ENCODE peak calls at places on chromosomes 6 and 20, in six cellular contexts. U is neural progenitor cell, D is cardiac muscle cell, N is fibroblast of the aortic adventitia, C is body of pancreas, B is uterus. V is an unnamed sample.

GRCh38 chr6:125307964-125308615 is 6.3 kb upstream of the HDDC2 start:
- DNase-seq in U (no peak), D (no peak), N (no peak), C (no peak), B (no peak), V (no peak)

GRCh38 chr6:53673138-53673801 is 7.7 kb upstream of the KLHL31 start:
- DNase-seq in U (no peak), D (peak; percentile 80), N (peak; percentile 62), C (no peak), B (no peak), V (no peak)

GRCh38 chr6:167588181-167588919 is 238.4 kb upstream of the AFDN start:
- DNase-seq in U (no peak), D (no peak), N (no peak), C (no peak), B (no peak), V (no peak)

GRCh38 chr6:48378874-48379407 is 267.9 kb upstream of the PTCHD4 start:
- DNase-seq in U (no peak), D (no peak), N (no peak), C (no peak), B (no peak), V (no peak)

GRCh38 chr6:141758430-141758829 is 374.3 kb upstream of the GJE1 start:
- DNase-seq in U (no peak), D (no peak), N (no peak), C (no peak), B (no peak), V (no peak)

GRCh38 chr6:50823130-50823920 is 4.7 kb downstream of the TFAP2B start:
- DNase-seq in U (no peak), D (no peak), N (no peak), C (no peak), B (no peak), V (no peak)

GRCh38 chr6:137309078-137309762 is 90.0 kb upstream of the IFNGR1 start:
- DNase-seq in U (no peak), D (peak; percentile 77), N (peak; percentile 49), C (peak; percentile 85), B (peak; percentile 31), V (no peak)

GRCh38 chr6:43468748-43469681 is 8.4 kb upstream of the TJAP1 start:
- DNase-seq in U (peak; percentile 58), D (no peak), N (no peak), C (no peak), B (no peak), V (no peak)

GRCh38 chr6:3026811-3027626 is 27.3 kb downstream of the NQO2 start:
- DNase-seq in U (peak; percentile 28), D (peak; percentile 21), N (peak; percentile 37), C (no peak), B (no peak), V (no peak)

GRCh38 chr6:4157506-4157905 is 22.1 kb upstream of the ECI2 start:
- DNase-seq in U (no peak), D (no peak), N (no peak), C (no peak), B (no peak), V (no peak)

GRCh38 chr6:97712751-97713150 is 429.7 kb upstream of the MMS22L start:
- DNase-seq in U (no peak), D (no peak), N (no peak), C (no peak), B (no peak), V (no peak)

GRCh38 chr6:82085701-82086100 is 161.8 kb downstream of the IBTK start:
- DNase-seq in U (peak; percentile 16), D (no peak), N (no peak), C (no peak), B (no peak), V (no peak)

GRCh38 chr20:13223731-13224130 is 2.7 kb downstream of the ISM1 start:
- DNase-seq in U (no peak), D (no peak), N (no peak), C (no peak), B (no peak), V (no peak)

GRCh38 chr6:79543886-79544285 is 6.7 kb upstream of the LCA5 start:
- DNase-seq in U (no peak), D (no peak), N (no peak), C (no peak), B (no peak), V (no peak)

GRCh38 chr6:79543411-79543810 is 6.2 kb upstream of the LCA5 start:
- DNase-seq in U (no peak), D (no peak), N (no peak), C (no peak), B (no peak), V (no peak)

GRCh38 chr6:79546186-79546585 is 9.0 kb upstream of the LCA5 start:
- DNase-seq in U (no peak), D (peak; percentile 43), N (peak; percentile 29), C (no peak), B (peak; percentile 41), V (no peak)

GRCh38 chr6:79544299-79544927 is 7.2 kb upstream of the LCA5 start:
- DNase-seq in U (no peak), D (peak; percentile 80), N (peak; percentile 58), C (no peak), B (no peak), V (no peak)

DNA sequence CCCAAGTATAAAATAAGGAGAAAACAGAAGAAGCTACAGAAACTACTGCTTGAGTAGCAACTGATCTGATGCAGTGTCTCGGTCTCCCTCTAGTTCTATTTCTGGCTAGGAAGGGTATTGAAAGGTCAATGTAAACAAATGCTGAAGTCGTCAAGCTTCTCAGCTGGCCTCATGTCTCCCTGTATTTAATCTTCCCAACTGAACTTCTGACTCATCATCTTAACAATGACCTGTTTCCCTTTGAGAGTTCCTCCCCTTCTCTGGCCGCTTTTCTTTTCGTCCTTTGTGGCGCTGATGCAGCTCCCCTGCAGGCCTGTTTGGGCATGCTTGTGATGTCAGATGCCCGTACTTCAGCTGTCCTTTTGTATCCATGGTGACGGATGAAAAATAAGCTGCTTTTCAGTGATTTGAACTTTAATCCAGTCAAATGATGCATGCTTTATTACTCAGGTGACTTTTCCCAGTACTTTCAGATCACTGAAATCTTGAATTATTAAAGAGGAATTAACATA is 7.8 kb upstream of the LCA5 start:
- DNase-seq in U (peak; percentile 86), D (peak; percentile 99), N (peak; percentile 97), C (peak; percentile 39), B (peak; percentile 74), V (peak; percentile 54)
- H3K4me3 ChIP-seq in U (peak overlapping the region; percentile 11), D (peak overlapping the region; percentile 10), N (no peak overlapping the region), C (no peak overlapping the region), B (no peak overlapping the region), V (peak overlapping the region; percentile 55)

GRCh38 chr20:33160681-33161080 is 7.3 kb upstream of the BPIFA2 start:
- DNase-seq in U (no peak), D (no peak), N (no peak), C (no peak), B (no peak), V (no peak)

GRCh38 chr20:33163856-33164762 is 3.9 kb upstream of the BPIFA2 start:
- DNase-seq in U (no peak), D (no peak), N (no peak), C (no peak), B (no peak), V (no peak)

GRCh38 chr20:33164763-33165095 is 3.2 kb upstream of the BPIFA2 start:
- DNase-seq in U (no peak), D (no peak), N (no peak), C (no peak), B (no peak), V (no peak)

GRCh38 chr20:33162753-33163152 is 5.2 kb upstream of the BPIFA2 start:
- DNase-seq in U (no peak), D (no peak), N (no peak), C (no peak), B (no peak), V (no peak)

GRCh38 chr20:33162313-33162712 is 5.6 kb upstream of the BPIFA2 start:
- DNase-seq in U (no peak), D (no peak), N (no peak), C (no peak), B (no peak), V (no peak)
- H3K4me3 ChIP-seq in U (no peak overlapping the region), D (no peak overlapping the region), N (no peak overlapping the region), C (no peak overlapping the region), B (no peak overlapping the region), V (no peak overlapping the region)

GRCh38 chr20:63274381-63275228 is 2.0 kb downstream of the ARFGAP1 start:
- DNase-seq in U (no peak), D (no peak), N (no peak), C (peak; percentile 35), B (no peak), V (no peak)

GRCh38 chr20:63273180-63273579 is 567 bp downstream of the ARFGAP1 start:
- DNase-seq in U (no peak), D (no peak), N (no peak), C (no peak), B (no peak), V (no peak)

GRCh38 chr20:63273635-63274380 is 1.2 kb downstream of the ARFGAP1 start:
- DNase-seq in U (peak; percentile 28), D (peak; percentile 70), N (peak; percentile 67), C (no peak), B (no peak), V (no peak)

GRCh38 chr20:63270606-63271325 is 1.8 kb upstream of the ARFGAP1 start:
- DNase-seq in U (no peak), D (no peak), N (no peak), C (no peak), B (no peak), V (no peak)

DNA sequence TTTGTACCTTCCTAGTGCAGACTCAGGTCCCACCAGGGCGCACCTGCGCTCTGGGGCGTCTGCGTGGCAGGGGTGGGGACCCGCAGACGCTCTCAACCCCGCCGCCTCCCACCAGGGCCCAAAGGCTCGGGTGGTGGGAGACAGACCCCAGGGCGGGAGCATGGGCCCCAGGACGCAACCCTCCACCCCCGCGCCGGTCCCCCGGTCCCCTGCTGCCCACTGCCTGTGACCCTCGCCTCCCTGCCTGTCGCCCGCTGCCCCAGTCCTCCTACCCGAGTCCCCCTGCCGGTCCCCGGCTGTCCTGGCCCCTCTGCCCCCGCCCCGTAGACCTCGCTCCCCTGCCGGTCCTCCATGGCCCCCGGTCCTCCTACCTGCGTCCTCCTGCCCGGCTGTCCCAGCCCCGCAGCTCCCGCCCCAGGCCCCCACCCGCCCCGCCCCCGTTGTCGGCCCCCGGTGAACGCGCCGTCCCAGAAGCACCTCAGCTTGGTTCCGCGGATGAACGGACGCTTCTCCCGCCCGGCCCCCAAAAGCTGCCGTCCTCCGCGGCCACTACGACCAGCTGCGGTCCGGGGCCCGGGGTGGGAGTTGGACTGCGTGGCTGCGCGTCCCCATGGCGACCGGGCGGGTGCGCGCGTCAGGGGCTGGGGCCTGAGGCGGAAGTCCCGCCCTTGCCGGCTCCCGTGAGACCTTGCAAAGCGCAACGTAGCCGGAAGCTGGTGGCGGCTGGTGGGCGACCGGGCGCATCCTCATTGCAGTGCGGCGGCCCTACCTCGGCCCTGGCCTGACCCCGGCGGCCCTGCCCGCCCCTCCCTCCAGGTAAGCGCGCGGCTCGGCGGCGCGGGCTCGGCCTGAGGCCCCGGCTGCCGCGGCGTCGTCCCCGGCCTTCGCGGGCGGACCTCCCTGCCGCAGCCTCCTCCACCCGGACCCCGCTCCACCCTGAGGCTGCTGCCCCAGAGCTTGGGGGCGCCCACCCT is at the start of gene ARFGAP1:
- DNase-seq in U (peak; percentile 97), D (peak; percentile 93), N (peak; percentile 80), C (peak; percentile 89), B (peak; percentile 90), V (peak; percentile 67)
- H3K4me3 ChIP-seq in U (peak within 1 kb of the TSS; percentile 94), D (peak within 1 kb of the TSS; percentile 87), N (peak within 1 kb of the TSS; percentile 92), C (peak within 1 kb of the TSS; percentile 99), B (peak within 1 kb of the TSS; percentile 67), V (peak within 1 kb of the TSS; percentile 93)

DNA sequence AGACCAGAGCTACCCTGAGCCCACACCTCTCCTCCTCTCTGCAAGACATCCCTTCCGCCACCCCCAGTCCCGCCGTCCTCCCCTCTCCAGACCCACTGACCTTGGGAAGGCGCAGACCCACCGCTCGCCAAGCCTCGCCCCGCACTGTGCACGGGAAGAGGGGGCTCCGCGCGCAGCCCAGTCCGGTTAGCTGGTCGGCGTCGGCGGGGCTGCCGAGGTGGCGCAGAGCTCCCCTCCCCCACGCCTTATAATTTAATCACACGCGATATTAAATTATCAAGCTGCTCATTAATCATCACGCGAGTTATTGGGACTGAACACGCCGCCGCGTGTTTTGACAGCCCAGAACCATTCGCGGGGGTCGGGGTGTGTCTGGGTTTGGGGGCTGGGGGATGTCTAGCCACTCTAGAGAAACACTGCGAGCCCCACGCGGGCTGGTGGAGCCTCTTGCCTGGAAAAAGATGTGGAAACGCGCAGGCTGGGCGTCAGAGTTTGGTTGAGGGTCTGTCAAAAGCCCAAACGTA is at the start of gene LINC00237:
- DNase-seq in U (peak; percentile 46), D (no peak), N (no peak), C (no peak), B (no peak), V (no peak)
- H3K4me3 ChIP-seq in U (peak within 1 kb of the TSS; percentile 49), D (peak within 1 kb of the TSS; percentile 10), N (no peak within 1 kb of the TSS), C (no peak within 1 kb of the TSS), B (no peak within 1 kb of the TSS), V (peak within 1 kb of the TSS; percentile 37)

V was measured in thoracic aorta.